ENCODE peak calls at places on chromosomes 11 and 22, in seven cellular contexts. U is astrocyte of the spinal cord, H is esophagus squamous epithelium, Y is fibroblast of the aortic adventitia, N is kidney epithelial cell, S is lung, M is K562. P is an unnamed sample.

GRCh38 chr11:17828311-17828751 is 93.8 kb downstream of the KCNC1 start:
- DNase-seq in U (peak; percentile 25), S (no peak), N (no peak), M (no peak), Y (peak; percentile 78), H (no peak), P (no peak)

GRCh38 chr11:135033545-135033944 is 621.5 kb upstream of the B3GAT1 start:
- DNase-seq in Y (no peak), H (no peak), N (no peak), U (peak; percentile 1), S (no peak), M (no peak), P (no peak)

GRCh38 chr11:605286-606129 is 10.2 kb downstream of the IRF7 start:
- DNase-seq in U (no peak), S (no peak), Y (no peak), N (no peak), H (no peak), M (no peak), P (no peak)

GRCh38 chr11:76444065-76444383 is 794 bp upstream of the EMSY start:
- DNase-seq in S (no peak), M (no peak), N (no peak), H (no peak), Y (no peak), U (no peak), P (no peak)

GRCh38 chr11:35014352-35014751 is 97.9 kb downstream of the PDHX start:
- DNase-seq in Y (peak; percentile 85), U (peak; percentile 92), M (no peak), S (no peak), H (no peak), N (no peak), P (peak; percentile 67)

GRCh38 chr11:104992781-104993180 is 24.4 kb upstream of the CASP4 start:
- DNase-seq in H (no peak), N (no peak), U (no peak), Y (no peak), M (no peak), S (no peak), P (no peak)

GRCh38 chr11:102205805-102206204 is 95.6 kb downstream of the YAP1 start:
- DNase-seq in H (no peak), Y (no peak), M (no peak), N (no peak), S (no peak), U (no peak), P (no peak)

GRCh38 chr22:25650834-25651233 is 86.4 kb downstream of the GRK3 start:
- DNase-seq in S (no peak), Y (no peak), H (no peak), U (no peak), M (no peak), N (no peak), P (no peak)

GRCh38 chr11:64234840-64235379 is 526 bp downstream of the VEGFB start:
- DNase-seq in N (no peak), Y (no peak), S (no peak), U (no peak), H (no peak), M (no peak), P (no peak)

GRCh38 chr11:60183595-60184201 is 815 bp upstream of the MS4A6A start:
- DNase-seq in H (no peak), S (no peak), U (no peak), Y (no peak), N (no peak), M (no peak), P (no peak)

GRCh38 chr11:60184824-60185511 is 2.1 kb upstream of the MS4A6A start:
- DNase-seq in S (no peak), H (no peak), U (no peak), N (no peak), Y (no peak), M (no peak), P (no peak)

DNA sequence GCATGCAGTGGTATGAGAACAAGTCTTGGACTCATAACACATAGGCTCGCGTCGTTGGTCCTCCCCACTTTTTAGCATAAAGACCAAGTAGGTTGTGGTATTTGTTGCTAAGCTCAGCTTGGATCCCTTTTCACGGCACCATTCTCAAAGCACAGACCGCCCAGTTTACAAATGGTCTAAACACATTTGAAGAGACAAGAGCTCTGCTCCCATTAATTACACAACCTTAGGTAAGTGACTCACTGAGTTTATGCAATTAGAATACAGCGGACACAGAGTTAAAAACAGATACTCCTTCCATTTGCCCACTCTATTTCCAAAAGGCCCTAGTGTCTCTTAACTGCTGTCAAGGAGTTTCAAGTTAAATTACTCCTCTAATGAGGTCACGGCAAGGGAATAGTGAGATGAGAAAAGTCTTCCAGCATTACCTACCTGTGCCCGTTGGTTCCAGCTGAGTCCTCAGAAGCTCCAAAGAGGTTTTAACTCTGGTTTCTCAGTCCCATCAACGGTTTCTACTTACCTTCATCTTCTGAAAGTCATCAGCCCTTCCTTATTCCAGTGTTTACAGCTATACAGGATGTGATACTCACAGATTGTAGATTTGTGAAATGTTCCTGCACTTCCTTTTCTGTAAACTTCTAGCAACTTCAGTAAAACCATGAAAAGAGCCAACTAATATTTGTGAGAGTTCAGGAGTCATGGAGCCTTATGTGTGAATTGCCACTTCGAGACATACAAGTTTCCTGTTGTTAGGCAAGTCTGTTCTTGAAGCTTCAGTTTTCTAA is at the start of gene MS4A6A:
- DNase-seq in M (no peak), U (no peak), H (no peak), Y (no peak), N (no peak), S (no peak), P (peak; percentile 57)
- H3K4me3 ChIP-seq in M (no peak within 1 kb of the TSS), U (no peak within 1 kb of the TSS), H (peak within 1 kb of the TSS; percentile 20), Y (no peak within 1 kb of the TSS), N (no peak within 1 kb of the TSS), S (no peak within 1 kb of the TSS), P (no peak within 1 kb of the TSS)

DNA sequence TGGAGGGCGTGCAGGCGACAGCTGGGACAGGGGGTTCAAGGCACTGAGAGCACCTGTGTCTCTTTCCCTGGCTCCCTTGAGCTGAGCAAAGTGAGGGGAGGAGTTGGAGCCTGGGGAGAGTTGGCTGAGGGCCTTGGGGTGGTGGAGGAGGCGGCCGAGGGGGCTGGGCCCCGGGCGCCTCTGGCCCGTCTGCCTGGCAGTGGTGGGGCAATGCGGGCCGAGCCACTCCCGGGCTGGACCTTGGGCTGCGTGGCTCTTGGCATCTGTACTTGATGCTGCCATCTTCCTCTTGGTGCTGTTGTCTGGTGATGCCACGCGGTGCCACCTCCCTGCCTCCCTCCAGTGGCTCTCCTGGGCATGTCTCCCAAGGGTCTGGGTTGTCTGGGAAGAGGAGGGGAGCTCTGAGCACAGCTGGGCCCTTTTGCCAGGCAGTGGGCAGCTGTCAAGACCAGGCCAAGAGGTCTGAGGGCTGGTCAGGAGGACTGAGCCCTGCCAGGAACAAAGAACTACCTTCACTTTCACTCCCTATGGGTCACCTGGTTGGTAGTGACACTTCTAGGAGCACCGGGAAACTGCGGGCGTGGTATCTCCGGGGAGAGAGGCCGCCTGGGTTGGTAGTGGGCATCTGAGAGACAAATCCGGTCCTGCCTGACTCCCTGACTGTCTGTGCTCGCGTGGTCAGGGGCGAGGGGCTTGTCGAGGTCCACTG is 1.3 kb downstream of the GRIK4 start:
- DNase-seq in U (no peak), Y (no peak), M (no peak), N (no peak), H (no peak), S (no peak), P (no peak)
- TF ChIP-seq CTCF in U (no peak), Y (no peak), M (no peak), N (peak; percentile 11), H (no peak), S (no peak), P (peak; percentile 19)

GRCh38 chr11:114059984-114060401 is 482 bp downstream of the ZBTB16 start:
- DNase-seq in Y (no peak), S (no peak), H (no peak), M (peak; percentile 27), N (no peak), U (peak; percentile 54), P (peak; percentile 55)

GRCh38 chr11:114058871-114059277 is 637 bp upstream of the ZBTB16 start:
- DNase-seq in M (no peak), U (no peak), S (no peak), H (no peak), N (no peak), Y (no peak), P (no peak)

GRCh38 chr11:114060402-114061052 is 1.0 kb downstream of the ZBTB16 start:
- DNase-seq in H (no peak), S (peak; percentile 44), Y (peak; percentile 27), U (peak; percentile 33), N (no peak), M (no peak), P (peak; percentile 30)

GRCh38 chr11:114058026-114058706 is 1.3 kb upstream of the ZBTB16 start:
- DNase-seq in N (no peak), M (no peak), H (no peak), Y (no peak), S (peak; percentile 71), U (peak; percentile 27), P (peak; percentile 35)

GRCh38 chr11:114059278-114059983 is at the start of gene ZBTB16:
- DNase-seq in N (no peak), M (no peak), U (peak; percentile 80), Y (no peak), H (no peak), S (peak; percentile 87), P (peak; percentile 67)
- H3K4me3 ChIP-seq in N (peak within 1 kb of the TSS; percentile 42), M (no peak within 1 kb of the TSS), U (peak within 1 kb of the TSS; percentile 81), Y (peak within 1 kb of the TSS; percentile 65), H (peak within 1 kb of the TSS; percentile 96), S (peak within 1 kb of the TSS; percentile 80), P (peak within 1 kb of the TSS; percentile 89)

GRCh38 chr11:46493786-46494185 is 100.0 kb downstream of the AMBRA1 start:
- DNase-seq in H (no peak), U (no peak), S (no peak), M (no peak), N (no peak), Y (peak; percentile 56), P (no peak)

GRCh38 chr11:46492540-46492939 is 101.0 kb upstream of the CHRM4 start:
- DNase-seq in M (no peak), H (no peak), U (no peak), S (no peak), Y (no peak), N (no peak), P (no peak)

GRCh38 chr11:46490576-46491100 is 99.1 kb upstream of the CHRM4 start:
- DNase-seq in U (peak; percentile 34), S (no peak), N (no peak), M (no peak), H (no peak), Y (peak; percentile 13), P (peak; percentile 59)

GRCh38 chr11:46491661-46492331 is 100.2 kb upstream of the CHRM4 start:
- DNase-seq in Y (no peak), N (no peak), S (no peak), M (no peak), U (no peak), H (no peak), P (no peak)

GRCh38 chr11:46489668-46490560 is 98.3 kb upstream of the CHRM4 start:
- DNase-seq in H (no peak), Y (peak; percentile 59), M (peak; percentile 49), N (no peak), U (peak; percentile 56), S (no peak), P (peak; percentile 63)
- TF ChIP-seq CTCF in H (peak; percentile 30), Y (peak; percentile 69), M (peak; percentile 70), N (peak; percentile 72), U (peak; percentile 78), S (peak; percentile 30), P (peak; percentile 61)

GRCh38 chr22:31750365-31751284 is 693 bp upstream of the PRR14L start:
- DNase-seq in U (no peak), H (no peak), N (no peak), M (no peak), Y (no peak), S (no peak), P (no peak)
- H3K4me3 ChIP-seq in U (peak overlapping the region; percentile 96), H (peak overlapping the region; percentile 81), N (no peak overlapping the region), M (peak overlapping the region; percentile 90), Y (peak overlapping the region; percentile 44), S (no peak overlapping the region), P (peak overlapping the region; percentile 96)

GRCh38 chr22:41237707-41238569 is 2.8 kb downstream of the CHADL start:
- DNase-seq in N (peak; percentile 12), M (no peak), Y (no peak), U (peak; percentile 22), H (no peak), S (peak; percentile 86), P (peak; percentile 74)
- TF ChIP-seq CTCF in N (peak; percentile 58), M (peak; percentile 19), Y (peak; percentile 38), U (peak; percentile 52), H (peak; percentile 61), S (peak; percentile 58), P (peak; percentile 46)